ENCODE peak calls at places on chromosomes 12 and 14, in seven cellular contexts. M, H, P, A, S, V and N are unnamed samples.

GRCh38 chr12:122793685-122794106 is 19.3 kb downstream of the CCDC62 start:
- DNase-seq in M (no peak), H (peak), P (peak), A (peak), S (peak), V (peak), N (no peak)

GRCh38 chr12:18810537-18811253 is 72.8 kb downstream of the CAPZA3 start:
- DNase-seq in M (no peak), H (no peak), P (no peak), A (no peak), S (no peak), V (no peak), N (no peak)

GRCh38 chr12:118714051-118714460 is 267.3 kb upstream of the SRRM4 start:
- DNase-seq in M (no peak), H (peak), P (peak), A (no peak), S (peak), V (no peak), N (no peak)

GRCh38 chr14:21913759-21914158 is 240.1 kb upstream of the OR4E1 start:
- DNase-seq in M (no peak), H (peak), P (peak), A (peak), S (peak), V (peak), N (no peak)

GRCh38 chr12:17577405-17577804 is 512.6 kb downstream of the RERGL start:
- DNase-seq in M (no peak), H (no peak), P (no peak), A (no peak), S (no peak), V (no peak), N (no peak)

GRCh38 chr12:132218915-132219314 is 74.7 kb downstream of the NOC4L start:
- DNase-seq in M (no peak), H (peak), P (peak), A (no peak), S (peak), V (no peak), N (no peak)

GRCh38 chr12:84910549-84911241 is 1.9 kb downstream of the SLC6A15 start:
- DNase-seq in M (no peak), H (no peak), P (peak), A (no peak), S (no peak), V (no peak), N (no peak)

GRCh38 chr14:106166650-106167204 is 640.3 kb downstream of the TMEM121 start:
- DNase-seq in M (no peak), H (no peak), P (no peak), A (no peak), S (no peak), V (no peak), N (no peak)

GRCh38 chr12:66195242-66195641 is 6.2 kb downstream of the IRAK3 start:
- DNase-seq in M (no peak), H (no peak), P (no peak), A (no peak), S (no peak), V (no peak), N (no peak)

GRCh38 chr12:49869816-49870500 is 27.1 kb upstream of the BCDIN3D start:
- DNase-seq in M (no peak), H (no peak), P (no peak), A (no peak), S (no peak), V (no peak), N (no peak)

GRCh38 chr12:50579757-50580267 is 75.0 kb downstream of the DIP2B start:
- DNase-seq in M (no peak), H (peak), P (no peak), A (peak), S (peak), V (no peak), N (no peak)

DNA sequence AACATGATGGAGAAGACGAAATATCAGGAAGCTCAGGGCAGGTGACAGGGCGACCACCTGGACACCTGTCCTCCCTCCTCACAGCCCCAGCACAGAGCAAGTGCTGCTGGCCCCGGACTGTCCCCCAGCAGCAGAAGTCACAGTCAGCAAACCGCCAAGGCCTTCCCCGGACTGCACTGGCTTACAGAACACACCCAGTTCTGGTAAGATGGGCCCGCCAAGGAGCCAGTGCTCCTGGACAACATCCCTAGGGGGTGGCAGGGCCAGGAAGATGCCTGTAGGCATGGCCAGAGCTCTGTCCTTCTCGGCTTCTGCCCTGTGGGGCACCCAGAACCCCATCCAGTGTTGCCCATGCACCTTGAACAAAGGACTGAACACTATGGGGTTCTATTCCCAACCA is 77.9 kb downstream of the BCL11B start:
- DNase-seq in M (no peak), H (no peak), P (no peak), A (no peak), S (no peak), V (no peak), N (no peak)
- TF ChIP-seq CTCF in M (no peak), H (no peak), P (no peak), A (no peak), S (no peak), V (no peak), N (no peak)

GRCh38 chr14:77018785-77019184 is 9.7 kb downstream of the IRF2BPL start:
- DNase-seq in M (no peak), H (no peak), P (no peak), A (no peak), S (no peak), V (no peak), N (no peak)

GRCh38 chr14:77024171-77024627 is 4.3 kb downstream of the IRF2BPL start:
- DNase-seq in M (peak), H (peak), P (no peak), A (peak), S (no peak), V (no peak), N (peak)

GRCh38 chr14:77023001-77023996 is 5.2 kb downstream of the IRF2BPL start:
- DNase-seq in M (no peak), H (peak), P (no peak), A (peak), S (no peak), V (no peak), N (peak)

GRCh38 chr14:77025744-77026165 is 2.8 kb downstream of the IRF2BPL start:
- DNase-seq in M (peak), H (peak), P (no peak), A (no peak), S (no peak), V (no peak), N (no peak)

DNA sequence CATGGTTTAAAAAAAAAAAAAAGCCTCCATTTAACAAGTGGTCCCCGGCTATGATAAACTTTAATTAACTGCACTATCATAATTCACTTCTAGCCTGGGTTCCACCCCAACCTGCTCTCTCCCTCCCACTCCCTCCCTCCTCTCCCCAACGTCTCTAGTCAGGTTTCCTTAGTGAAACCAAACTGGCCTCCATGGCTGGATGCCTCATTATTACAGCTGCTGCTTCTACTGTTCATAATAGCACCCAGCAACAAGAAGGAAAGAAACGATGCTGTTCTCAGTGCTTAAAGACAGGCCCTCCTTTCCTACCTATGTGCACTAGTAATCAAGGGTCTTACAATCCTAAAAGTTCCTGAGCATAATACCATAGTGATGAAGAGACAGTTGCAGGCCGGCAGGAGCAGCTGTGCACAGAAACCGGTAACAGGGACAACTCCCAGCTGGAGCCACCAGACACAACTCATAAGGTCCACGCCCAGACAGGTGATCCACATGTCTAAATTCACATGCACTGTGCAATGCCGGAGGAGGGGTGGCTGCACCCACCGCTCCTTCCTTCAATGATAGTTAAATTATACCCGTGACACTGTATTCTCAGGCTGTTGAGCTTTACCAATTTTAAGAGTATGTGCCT is 6.2 kb downstream of the IRF2BPL start:
- DNase-seq in M (no peak), H (no peak), P (no peak), A (no peak), S (no peak), V (no peak), N (no peak)
- H3K4me3 ChIP-seq in M (no peak), H (no peak), P (no peak), A (no peak), S (no peak), V (no peak), N (no peak)

GRCh38 chr14:104776961-104777807 is 18.4 kb downstream of the AKT1 start:
- DNase-seq in M (no peak), H (no peak), P (no peak), A (no peak), S (no peak), V (no peak), N (no peak)
- TF ChIP-seq CTCF in M (no peak), H (no peak), P (no peak), A (peak), S (no peak), V (no peak), N (no peak)

GRCh38 chr12:75481013-75481705 is 604 bp downstream of the GLIPR1 start:
- DNase-seq in M (no peak), H (no peak), P (no peak), A (no peak), S (peak), V (no peak), N (no peak)

GRCh38 chr12:75480469-75480949 is at the start of gene GLIPR1:
- DNase-seq in M (peak), H (peak), P (no peak), A (peak), S (peak), V (peak), N (peak)

GRCh38 chr12:75481774-75482173 is 1.2 kb downstream of the GLIPR1 start:
- DNase-seq in M (no peak), H (no peak), P (no peak), A (peak), S (peak), V (peak), N (no peak)

GRCh38 chr12:75482636-75483035 is 2.1 kb downstream of the GLIPR1 start:
- DNase-seq in M (no peak), H (no peak), P (no peak), A (no peak), S (peak), V (no peak), N (no peak)

DNA sequence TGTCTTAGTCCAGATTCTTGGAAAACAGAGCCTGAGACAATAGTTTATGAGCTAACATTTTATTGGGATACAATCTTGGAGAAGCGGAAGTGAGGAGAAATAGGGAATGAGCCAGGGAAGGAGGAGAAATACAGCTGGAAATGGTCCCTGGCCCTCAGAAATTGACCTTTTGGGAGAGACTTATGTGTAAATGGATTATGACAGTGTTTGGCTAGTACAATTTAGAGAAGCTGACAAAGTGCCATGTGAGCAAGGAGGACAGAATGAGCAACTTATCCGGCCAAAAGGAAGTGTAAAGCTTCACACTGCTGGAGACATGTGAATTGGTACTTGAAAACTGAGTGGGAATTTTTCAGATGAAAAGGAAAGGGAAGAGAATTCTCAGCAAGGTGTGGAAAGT is 2.9 kb downstream of the GLIPR1 start:
- DNase-seq in M (no peak), H (peak), P (no peak), A (no peak), S (no peak), V (no peak), N (no peak)
- H3K4me3 ChIP-seq in M (peak), H (no peak), P (no peak), A (peak), S (no peak), V (peak), N (no peak)

GRCh38 chr14:76776306-76777251 is 15.3 kb downstream of the VASH1 start:
- DNase-seq in M (no peak), H (no peak), P (peak), A (no peak), S (peak), V (no peak), N (no peak)
- TF ChIP-seq CTCF in M (no peak), H (no peak), P (peak), A (no peak), S (peak), V (no peak), N (no peak)

DNA sequence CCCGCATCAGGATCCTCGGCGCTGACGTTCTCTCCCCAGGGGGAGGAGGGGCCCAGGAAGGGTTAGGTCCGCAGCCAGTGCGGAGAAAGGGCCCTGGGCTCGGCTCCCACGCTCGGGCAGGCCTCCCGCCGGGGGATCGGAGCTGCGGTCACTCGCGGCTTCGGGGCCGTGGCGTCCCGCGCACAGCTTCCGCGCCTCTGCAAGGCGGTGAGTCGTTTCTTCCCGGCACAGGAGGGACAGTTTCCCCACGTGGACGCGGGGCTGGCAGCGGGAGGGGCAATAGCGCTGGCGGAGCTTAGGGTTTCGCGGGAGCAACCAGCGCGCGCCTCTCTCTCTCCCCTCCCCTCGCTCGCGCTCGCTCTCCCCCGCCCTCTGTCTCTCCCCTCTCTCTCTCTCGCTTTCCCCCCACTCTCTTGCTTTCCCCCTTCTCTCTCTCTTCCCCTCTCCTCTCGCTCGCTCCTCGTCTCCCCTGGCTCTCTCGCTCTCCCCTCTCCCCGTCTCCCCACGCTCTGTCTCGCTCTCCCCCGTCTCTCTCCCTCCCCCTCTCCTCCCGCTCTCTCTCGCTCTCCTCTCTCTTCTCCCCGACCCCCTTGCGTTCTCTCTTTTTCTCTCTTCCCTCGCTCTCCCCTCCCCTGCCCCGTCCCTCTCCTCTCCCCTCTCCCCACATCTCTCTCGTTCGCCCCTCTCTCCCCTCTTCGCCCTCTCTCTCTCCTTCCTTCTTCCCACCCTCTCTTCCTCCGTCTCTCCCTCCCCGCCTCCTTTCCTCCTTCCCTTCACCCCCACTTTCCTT is 12.8 kb upstream of the MAP3K9 start:
- DNase-seq in M (peak), H (peak), P (peak), A (peak), S (no peak), V (no peak), N (peak)
- H3K4me3 ChIP-seq in M (peak), H (peak), P (peak), A (peak), S (peak), V (peak), N (peak)